ENCODE peak calls at places on chromosomes 7 and 10, in five cellular contexts. One of them, this sample, is unnamed.

GRCh38 chr10:127071126-127071525 is 125.3 kb downstream of the INSYN2A start:
- DNase-seq in Daoy: no peak
- DNase-seq in LoVo: no peak
- DNase-seq in NCI-H2081: no peak
- DNase-seq in NCI-H1105 treated with DMSO at 0.1 percent for 48 hours: no peak
- DNase-seq in this sample: no peak

GRCh38 chr7:74012842-74013249 is 15.1 kb upstream of the ELN start:
- DNase-seq in Daoy: peak
- DNase-seq in LoVo: no peak
- DNase-seq in NCI-H2081: no peak
- DNase-seq in NCI-H1105 treated with DMSO at 0.1 percent for 48 hours: no peak
- DNase-seq in this sample: no peak

GRCh38 chr10:48340734-48341133 is 34.3 kb downstream of the MAPK8 start:
- DNase-seq in Daoy: no peak
- DNase-seq in LoVo: no peak
- DNase-seq in NCI-H2081: no peak
- DNase-seq in NCI-H1105 treated with DMSO at 0.1 percent for 48 hours: no peak
- DNase-seq in this sample: no peak

GRCh38 chr7:68691261-68692216 is 906.7 kb upstream of the AUTS2 start:
- DNase-seq in Daoy: no peak
- DNase-seq in LoVo: no peak
- DNase-seq in NCI-H2081: no peak
- DNase-seq in NCI-H1105 treated with DMSO at 0.1 percent for 48 hours: no peak
- DNase-seq in this sample: no peak

GRCh38 chr7:151018421-151019129 is 5.7 kb downstream of the ATG9B start:
- DNase-seq in Daoy: peak
- DNase-seq in LoVo: no peak
- DNase-seq in NCI-H2081: no peak
- DNase-seq in NCI-H1105 treated with DMSO at 0.1 percent for 48 hours: no peak
- DNase-seq in this sample: peak

GRCh38 chr10:8056891-8057331 is 2.4 kb downstream of the GATA3 start:
- DNase-seq in Daoy: no peak
- DNase-seq in LoVo: no peak
- DNase-seq in NCI-H2081: no peak
- DNase-seq in NCI-H1105 treated with DMSO at 0.1 percent for 48 hours: no peak
- DNase-seq in this sample: no peak

GRCh38 chr7:45435846-45436245 is 138.3 kb upstream of the ADCY1 start:
- DNase-seq in Daoy: no peak
- DNase-seq in LoVo: peak
- DNase-seq in NCI-H2081: no peak
- DNase-seq in NCI-H1105 treated with DMSO at 0.1 percent for 48 hours: no peak
- DNase-seq in this sample: no peak

GRCh38 chr10:3014968-3015367 is 52.4 kb upstream of the PFKP start:
- DNase-seq in Daoy: no peak
- DNase-seq in LoVo: no peak
- DNase-seq in NCI-H2081: no peak
- DNase-seq in NCI-H1105 treated with DMSO at 0.1 percent for 48 hours: no peak
- DNase-seq in this sample: no peak

GRCh38 chr10:3666525-3667302 is 118.3 kb downstream of the KLF6 start:
- DNase-seq in Daoy: no peak
- DNase-seq in LoVo: no peak
- DNase-seq in NCI-H2081: no peak
- DNase-seq in NCI-H1105 treated with DMSO at 0.1 percent for 48 hours: no peak
- DNase-seq in this sample: no peak

GRCh38 chr10:133365461-133366129 is 7.6 kb downstream of the ECHS1 start:
- DNase-seq in Daoy: no peak
- DNase-seq in LoVo: no peak
- DNase-seq in NCI-H2081: peak
- DNase-seq in NCI-H1105 treated with DMSO at 0.1 percent for 48 hours: no peak
- DNase-seq in this sample: peak

GRCh38 chr7:18495412-18496335 is at the start of gene HDAC9:
- DNase-seq in Daoy: peak
- DNase-seq in LoVo: no peak
- DNase-seq in NCI-H2081: peak
- DNase-seq in NCI-H1105 treated with DMSO at 0.1 percent for 48 hours: peak
- DNase-seq in this sample: peak

GRCh38 chr7:47488969-47489342 is 93.0 kb downstream of the TNS3 start:
- DNase-seq in Daoy: no peak
- DNase-seq in LoVo: no peak
- DNase-seq in NCI-H2081: no peak
- DNase-seq in NCI-H1105 treated with DMSO at 0.1 percent for 48 hours: no peak
- DNase-seq in this sample: no peak

This sample was measured in NCI-H1092 treated with DMSO at 0.1 percent for 48 hours.